ENCODE peak calls at places on chromosomes 1 and 21, in six cellular contexts. N, F, E, G, P and Q are unnamed samples.

GRCh38 chr1:158121604-158122254 is 59.0 kb upstream of the CD1D start:
- DNase-seq in P (peak; percentile 62), F (peak; percentile 36), G (no peak), E (peak; percentile 62), N (peak; percentile 79), Q (no peak)

GRCh38 chr1:156430305-156430704 is 61.3 kb downstream of the RHBG start:
- DNase-seq in E (no peak), P (no peak), N (peak; percentile 73), F (no peak), G (no peak), Q (no peak)

GRCh38 chr21:42002421-42002958 is 7.7 kb downstream of the ZBTB21 start:
- DNase-seq in G (no peak), F (peak; percentile 98), E (no peak), N (no peak), P (no peak), Q (no peak)

GRCh38 chr1:206786212-206786886 is 14.1 kb upstream of the IL10 start:
- DNase-seq in N (no peak), P (no peak), E (no peak), F (no peak), G (no peak), Q (peak; percentile 34)

GRCh38 chr1:245260116-245260882 is 105.5 kb downstream of the KIF26B start:
- DNase-seq in E (no peak), F (peak; percentile 10), P (no peak), G (no peak), N (no peak), Q (no peak)

GRCh38 chr1:207500306-207500705 is 4.3 kb downstream of the CR1 start:
- DNase-seq in N (no peak), P (no peak), E (no peak), F (no peak), G (no peak), Q (no peak)

GRCh38 chr1:230820568-230820967 is 47.8 kb downstream of the C1orf198 start:
- DNase-seq in F (no peak), N (no peak), P (no peak), E (no peak), G (no peak), Q (no peak)

GRCh38 chr1:89721351-89721750 is 88.4 kb downstream of the LRRC8C start:
- DNase-seq in F (peak; percentile 60), G (no peak), E (no peak), P (no peak), N (no peak), Q (no peak)

GRCh38 chr1:153387785-153388184 is 3.1 kb downstream of the S100A8 start:
- DNase-seq in P (no peak), G (no peak), E (no peak), F (no peak), N (no peak), Q (no peak)

GRCh38 chr1:51752073-51752948 is 126.2 kb downstream of the NRDC start:
- DNase-seq in G (no peak), E (no peak), F (no peak), N (no peak), P (no peak), Q (no peak)
- TF ChIP-seq CTCF in G (no peak), E (no peak), F (no peak), N (peak; percentile 29), P (no peak), Q (no peak)

DNA sequence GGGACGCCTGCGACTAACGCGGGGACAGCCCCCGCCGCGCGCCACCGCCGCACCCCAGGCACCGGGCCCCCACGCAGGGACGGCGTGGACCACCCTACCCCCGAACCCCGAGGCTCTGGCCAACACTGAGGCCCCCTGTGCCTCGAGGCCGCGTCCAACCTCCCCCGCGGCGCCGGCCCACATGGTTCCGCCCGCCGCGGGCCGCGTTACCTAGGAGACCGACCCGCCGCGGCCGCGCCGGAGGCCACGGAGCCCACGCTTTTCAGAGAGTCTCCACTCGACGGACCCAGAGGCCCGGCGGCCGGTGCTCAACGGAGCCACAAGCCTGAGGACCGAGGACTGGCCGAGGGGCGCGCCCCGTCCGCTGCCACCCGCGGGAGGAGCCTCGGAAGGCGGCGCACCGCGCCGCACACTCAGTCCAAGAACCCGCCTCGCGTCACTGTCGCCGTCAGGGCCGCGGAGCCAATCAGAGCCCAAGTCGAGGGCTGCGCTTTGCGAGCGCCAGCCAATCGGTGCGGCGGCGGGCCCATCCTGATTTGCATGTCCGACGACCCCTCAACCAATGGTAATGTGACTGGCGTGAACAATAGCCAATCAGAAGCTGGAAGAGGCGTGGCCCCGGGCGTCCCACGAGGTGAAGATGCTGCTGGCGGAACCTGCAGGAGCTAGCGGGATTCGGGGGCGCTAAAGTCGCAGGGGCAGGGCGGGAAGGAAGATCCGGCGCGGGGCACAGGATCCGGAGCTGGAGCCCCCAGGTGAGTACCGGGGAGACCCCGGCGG is at the start of gene NPHP4:
- DNase-seq in F (peak; percentile 100), N (peak; percentile 100), G (peak; percentile 100), E (peak; percentile 97), P (peak; percentile 100), Q (peak; percentile 100)
- TF ChIP-seq CTCF in F (no peak), N (no peak), G (no peak), E (no peak), P (no peak), Q (no peak)

DNA sequence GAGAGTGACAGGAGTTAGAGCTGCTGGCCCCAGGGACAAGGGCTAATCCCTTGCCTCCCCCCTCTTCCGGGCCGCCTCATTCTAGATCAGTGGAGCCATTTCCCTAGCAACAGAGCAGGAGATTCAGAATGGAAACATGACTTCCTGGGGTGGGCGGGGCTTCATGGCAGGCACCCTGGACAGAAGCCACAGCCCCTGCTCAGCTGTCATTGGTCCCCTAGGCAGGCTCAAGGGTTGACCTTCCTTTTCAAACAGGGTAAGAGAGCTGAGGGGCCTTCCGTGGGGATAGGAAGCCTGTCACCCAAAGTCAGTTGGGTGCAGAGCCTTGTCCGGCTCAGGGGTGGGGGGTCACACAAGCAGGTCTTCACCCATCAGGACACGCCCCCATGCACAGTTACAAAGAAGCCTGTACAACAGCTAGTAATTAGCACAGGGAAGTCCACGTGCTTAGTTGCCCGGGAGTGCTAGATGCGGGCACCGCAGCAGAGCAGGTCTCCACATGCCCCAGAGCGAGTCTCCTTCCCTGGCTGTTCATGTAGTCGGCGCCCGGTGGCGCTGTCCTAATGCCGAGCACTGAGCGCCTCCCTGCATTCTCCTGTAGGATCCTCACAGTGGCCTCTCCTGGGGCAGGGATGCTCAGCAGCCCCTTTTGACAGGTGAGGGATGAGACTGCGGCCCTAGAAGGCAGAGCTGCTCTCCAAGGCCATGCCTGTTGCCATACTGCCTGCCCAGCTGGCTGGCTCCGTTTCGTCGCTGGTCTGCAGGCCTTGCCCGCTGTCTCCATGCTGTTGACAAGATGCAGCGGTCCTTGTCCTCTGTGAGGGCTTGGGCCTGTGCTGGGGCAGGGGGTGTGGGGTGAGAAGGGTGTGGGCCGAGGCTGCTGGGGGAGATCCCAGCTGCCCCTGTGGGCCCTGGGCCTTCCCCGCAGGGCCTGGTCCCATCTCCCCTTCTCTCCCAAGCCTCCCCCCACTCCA is 5.1 kb downstream of the TMEM201 start:
- DNase-seq in E (peak; percentile 83), N (peak; percentile 93), P (peak; percentile 68), F (peak; percentile 66), G (peak; percentile 71), Q (no peak)
- TF ChIP-seq CTCF in E (no peak), N (peak; percentile 32), P (no peak), F (no peak), G (no peak), Q (no peak)

DNA sequence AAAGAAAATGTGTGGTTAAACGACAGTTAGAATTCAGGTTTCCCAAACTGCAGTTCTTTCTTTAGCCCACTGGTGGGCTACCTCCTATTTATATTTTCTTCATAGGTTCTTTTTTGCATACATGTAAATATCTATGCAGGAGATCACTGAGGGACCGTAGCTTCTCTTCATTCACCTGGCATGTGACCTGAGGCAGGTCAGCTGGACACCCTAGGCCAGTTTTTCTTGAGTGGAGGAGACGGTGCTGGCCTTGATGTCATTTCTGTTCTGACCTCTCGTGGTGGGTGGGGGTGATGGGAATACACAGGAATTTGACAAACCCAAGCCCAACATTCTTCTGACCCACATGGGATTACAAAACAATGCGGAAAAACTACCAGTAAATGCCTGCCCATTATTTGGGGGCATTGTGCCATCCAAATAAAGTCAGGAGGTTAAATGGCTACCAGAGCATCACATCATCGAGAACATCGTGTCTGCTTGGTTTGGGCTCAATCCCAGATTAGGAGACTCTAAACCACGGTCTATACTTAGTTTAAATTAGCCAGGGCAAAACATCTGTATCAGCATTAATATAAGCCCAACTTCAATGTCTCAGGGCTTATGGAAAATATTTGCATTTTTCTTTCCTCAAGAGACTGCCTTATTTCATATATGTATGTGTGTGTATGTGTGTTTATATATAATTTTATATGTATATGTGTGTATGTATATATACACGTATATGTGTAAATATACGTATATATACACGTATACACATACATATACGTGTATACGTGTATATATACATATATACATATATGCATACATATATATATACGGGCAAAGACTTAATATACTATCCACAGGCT is 7.4 kb upstream of the IRF2BP2 start:
- DNase-seq in P (no peak), F (peak; percentile 80), G (no peak), E (no peak), N (no peak), Q (no peak)
- TF ChIP-seq CTCF in P (no peak), F (peak; percentile 14), G (peak; percentile 23), E (peak; percentile 58), N (peak; percentile 53), Q (no peak)

DNA sequence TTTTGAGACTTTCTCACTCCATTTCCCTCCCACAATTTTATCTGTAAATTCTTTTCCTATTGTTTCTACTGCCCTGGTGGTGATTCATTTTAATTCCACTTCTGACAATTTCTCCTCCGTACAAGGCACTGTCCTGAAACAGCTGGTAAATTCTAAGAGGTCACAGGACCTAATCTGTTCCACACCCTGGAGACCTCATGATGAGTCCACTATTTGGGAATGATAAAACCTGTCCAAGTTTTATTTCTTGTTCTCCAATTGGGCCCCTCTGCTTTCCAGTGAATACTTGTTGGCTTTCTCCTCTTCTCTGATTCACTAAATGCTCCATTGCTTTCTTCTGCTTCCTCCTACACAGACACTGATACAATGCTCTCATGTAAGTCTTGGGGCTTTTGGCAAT is 343.1 kb upstream of the DUSP10 start:
- DNase-seq in P (no peak), N (no peak), F (peak; percentile 95), E (no peak), G (no peak), Q (no peak)
- TF ChIP-seq CTCF in P (no peak), N (no peak), F (no peak), E (no peak), G (no peak), Q (no peak)

DNA sequence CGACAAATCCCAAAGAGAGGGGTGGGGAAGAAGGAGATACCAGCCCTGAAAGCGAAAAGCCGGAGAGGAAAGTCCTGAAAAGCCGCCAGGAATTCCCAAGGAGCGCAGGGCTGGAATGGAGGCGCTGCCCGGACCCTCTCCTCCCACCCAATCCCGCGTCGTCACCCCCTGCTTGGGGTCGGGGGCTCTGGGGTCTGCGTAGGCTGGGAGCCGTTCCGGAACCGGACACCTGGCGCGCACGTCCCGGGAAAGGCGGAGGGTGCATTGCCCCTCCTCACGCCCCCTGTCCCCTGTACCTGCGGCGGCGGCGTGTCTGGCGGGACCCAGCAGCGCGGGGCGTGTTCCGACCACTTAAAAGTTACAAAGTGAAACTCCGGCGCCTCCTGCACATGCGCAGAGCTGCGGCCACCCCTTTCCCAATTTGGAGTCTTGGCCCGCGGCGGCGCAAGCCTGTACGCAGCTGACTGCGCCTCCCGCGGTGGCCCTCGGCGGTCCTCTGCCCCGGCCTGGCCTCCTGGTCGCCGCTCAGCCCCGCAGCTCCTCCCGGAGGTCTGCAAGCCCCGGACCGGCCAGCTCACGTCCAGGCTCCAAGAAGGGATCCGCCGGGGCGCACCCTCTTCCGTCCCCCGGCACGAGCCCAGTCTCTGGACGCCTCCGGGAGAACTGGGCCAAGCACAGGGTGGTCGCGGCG is at the start of gene TMEM63A:
- DNase-seq in P (peak; percentile 95), G (peak; percentile 97), N (peak; percentile 91), F (peak; percentile 78), E (peak; percentile 83), Q (peak; percentile 85)
- TF ChIP-seq CTCF in P (peak; percentile 50), G (peak; percentile 51), N (peak; percentile 38), F (peak; percentile 7), E (no peak), Q (no peak)